ENCODE peak calls at places on chromosomes 16 and 17, in eight cellular contexts. K is stomach, A is H9, I is IMR-90, S is epithelial cell of proximal tubule, F is OCI-LY7, N is AG04449, L is A673. D is an unnamed sample.
A peak's percentile ranks its signal among the peaks of the same experiment; 100 is the strongest.

GRCh38 chr17:42548070-42548837 is 4.5 kb upstream of the HSD17B1 start:
- DNase-seq in K (peak; percentile 94), A (peak; percentile 97), I (no peak), S (no peak), F (peak; percentile 84), N (no peak), L (peak; percentile 52), D (peak; percentile 76)

GRCh38 chr17:67194134-67194533 is 50.9 kb downstream of the HELZ start:
- DNase-seq in K (no peak), A (no peak), I (peak; percentile 81), S (peak; percentile 40), F (no peak), N (peak; percentile 69), L (no peak), D (peak; percentile 8)

GRCh38 chr17:47918003-47918402 is 22.0 kb downstream of the SP2 start:
- DNase-seq in K (no peak), A (no peak), I (no peak), S (no peak), F (no peak), N (no peak), L (no peak), D (no peak)

GRCh38 chr17:30300803-30301202 is 9.1 kb upstream of the BLMH start:
- DNase-seq in K (no peak), A (no peak), I (no peak), S (no peak), F (peak; percentile 55), N (no peak), L (no peak), D (no peak)

GRCh38 chr16:56671706-56672105 is 2.1 kb downstream of the MT1H start:
- DNase-seq in K (no peak), A (no peak), I (peak; percentile 44), S (no peak), F (no peak), N (no peak), L (no peak), D (no peak)

GRCh38 chr17:16352303-16352837 is 899 bp downstream of the CENPV start:
- DNase-seq in K (peak; percentile 48), A (peak; percentile 76), I (peak; percentile 30), S (no peak), F (peak; percentile 51), N (no peak), L (peak; percentile 69), D (peak; percentile 49)

GRCh38 chr16:89616576-89617437 is 3.4 kb downstream of the DPEP1 start:
- DNase-seq in K (no peak), A (no peak), I (no peak), S (no peak), F (no peak), N (no peak), L (peak; percentile 80), D (no peak)

GRCh38 chr16:28192811-28193529 is 18.8 kb downstream of the XPO6 start:
- DNase-seq in K (peak; percentile 42), A (no peak), I (no peak), S (no peak), F (peak; percentile 46), N (no peak), L (peak; percentile 77), D (no peak)

GRCh38 chr17:50423553-50424159 is 2.4 kb upstream of the ACSF2 start:
- DNase-seq in K (no peak), A (no peak), I (peak; percentile 91), S (no peak), F (peak; percentile 15), N (peak; percentile 83), L (peak; percentile 84), D (no peak)

GRCh38 chr16:57470683-57471082 is 8.2 kb downstream of the POLR2C start:
- DNase-seq in K (peak; percentile 84), A (peak; percentile 19), I (no peak), S (no peak), F (no peak), N (no peak), L (no peak), D (no peak)

GRCh38 chr16:85100265-85100664 is 12.0 kb downstream of the CIBAR2 start:
- DNase-seq in K (no peak), A (no peak), I (no peak), S (no peak), F (no peak), N (no peak), L (no peak), D (no peak)
- TF ChIP-seq CTCF in K (no peak), A (no peak), I (no peak), S (no peak), F (no peak), N (no peak), L (no peak), D (no peak)

DNA sequence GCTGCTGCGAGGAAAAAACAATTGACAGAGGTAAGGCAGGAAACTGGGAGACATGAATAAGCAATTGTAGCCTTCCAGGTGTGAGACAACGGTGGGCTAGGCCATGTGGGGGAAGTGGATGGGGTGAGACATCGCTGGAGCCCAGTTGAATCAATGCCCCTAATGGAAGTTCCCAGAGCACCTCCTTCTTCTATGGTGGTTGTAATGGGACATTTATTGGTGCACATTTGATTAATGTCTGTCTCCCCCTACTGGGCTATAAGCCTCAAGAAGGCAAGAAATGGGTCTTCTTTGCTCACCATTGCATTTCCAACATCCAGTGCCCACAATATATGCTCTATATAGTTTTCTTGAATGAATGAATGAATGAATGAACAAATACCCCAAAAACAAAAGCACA is 22.7 kb upstream of the CD300E start:
- DNase-seq in K (no peak), A (no peak), I (no peak), S (no peak), F (peak; percentile 61), N (no peak), L (peak; percentile 46), D (no peak)
- TF ChIP-seq CTCF in K (no peak), A (peak; percentile 61), I (peak; percentile 4), S (peak; percentile 62), F (peak; percentile 83), N (no peak), L (peak; percentile 51), D (no peak)

DNA sequence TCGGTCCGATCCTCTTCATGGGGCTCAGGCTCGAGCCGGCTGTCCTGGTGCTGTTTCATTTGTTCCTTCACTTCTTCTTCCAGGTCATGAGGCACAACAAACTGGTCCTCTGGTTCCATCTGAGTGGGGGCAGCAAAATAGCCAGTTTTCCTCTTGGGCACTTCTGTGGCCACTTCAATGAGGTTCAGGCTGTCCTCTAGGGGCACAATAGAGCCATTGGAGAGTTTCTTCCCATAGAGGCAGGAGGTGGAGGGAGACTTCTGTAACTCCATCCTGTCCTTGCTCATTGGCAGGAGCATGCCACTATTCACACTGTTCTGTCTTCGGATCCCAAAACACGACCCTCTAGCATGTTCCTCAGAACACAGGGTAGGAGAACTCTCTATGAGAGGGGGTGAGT is 22.9 kb downstream of the MARVELD3 start:
- DNase-seq in K (no peak), A (no peak), I (no peak), S (no peak), F (peak; percentile 5), N (no peak), L (peak; percentile 11), D (peak; percentile 23)
- TF ChIP-seq CTCF in K (no peak), A (peak; percentile 66), I (peak; percentile 20), S (peak; percentile 65), F (peak; percentile 63), N (peak; percentile 40), L (peak; percentile 45), D (no peak)

DNA sequence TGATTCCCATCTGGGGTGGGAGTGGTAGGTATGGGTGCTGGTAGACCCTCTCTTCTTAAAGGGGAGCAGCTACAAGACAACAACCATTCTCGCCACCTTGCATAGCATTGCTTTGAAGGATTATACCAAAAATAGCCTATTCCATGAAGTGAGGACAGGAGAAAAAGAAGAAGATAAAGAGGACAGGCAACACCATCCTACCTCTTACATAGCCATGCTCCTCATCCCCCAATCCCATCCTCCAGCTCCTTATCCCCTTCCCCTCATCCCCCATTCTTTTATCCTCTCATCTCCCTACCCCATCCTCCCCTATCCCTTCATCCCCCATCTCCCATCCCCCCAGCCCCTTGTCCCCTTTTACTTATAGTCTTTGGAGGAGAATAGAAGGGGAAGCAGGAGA is 29.1 kb downstream of the CCDC182 start:
- DNase-seq in K (no peak), A (no peak), I (no peak), S (no peak), F (no peak), N (no peak), L (no peak), D (no peak)
- TF ChIP-seq CTCF in K (no peak), A (no peak), I (no peak), S (no peak), F (no peak), N (no peak), L (no peak), D (no peak)

DNA sequence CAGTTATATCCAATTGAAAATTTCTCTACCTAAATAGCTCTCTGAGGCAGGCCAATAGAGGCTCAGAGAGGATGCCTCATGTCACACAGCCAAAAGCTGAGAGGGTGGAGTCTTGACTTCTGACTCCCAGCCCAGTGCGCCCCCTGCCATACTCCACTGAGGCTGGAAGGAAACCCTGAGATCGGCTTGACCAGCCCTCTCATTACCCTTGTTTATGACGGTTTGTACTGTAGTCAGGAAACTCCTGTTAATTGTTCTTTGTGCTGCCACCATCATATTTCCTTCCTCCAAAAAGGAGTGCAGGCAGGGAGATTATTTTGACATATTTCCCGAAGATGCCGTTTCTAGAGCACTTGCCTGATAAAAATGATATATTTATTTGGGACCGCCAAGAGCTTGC is 107.9 kb downstream of the AIPL1 start:
- DNase-seq in K (no peak), A (peak; percentile 76), I (no peak), S (no peak), F (peak; percentile 4), N (no peak), L (peak; percentile 21), D (peak; percentile 69)
- TF ChIP-seq CTCF in K (no peak), A (peak; percentile 43), I (no peak), S (peak; percentile 6), F (peak; percentile 22), N (no peak), L (no peak), D (no peak)

GRCh38 chr16:78684655-78685400 is 585.4 kb downstream of the WWOX start:
- DNase-seq in K (no peak), A (no peak), I (no peak), S (no peak), F (no peak), N (no peak), L (no peak), D (no peak)
- TF ChIP-seq CTCF in K (no peak), A (no peak), I (no peak), S (no peak), F (no peak), N (no peak), L (no peak), D (no peak)

DNA sequence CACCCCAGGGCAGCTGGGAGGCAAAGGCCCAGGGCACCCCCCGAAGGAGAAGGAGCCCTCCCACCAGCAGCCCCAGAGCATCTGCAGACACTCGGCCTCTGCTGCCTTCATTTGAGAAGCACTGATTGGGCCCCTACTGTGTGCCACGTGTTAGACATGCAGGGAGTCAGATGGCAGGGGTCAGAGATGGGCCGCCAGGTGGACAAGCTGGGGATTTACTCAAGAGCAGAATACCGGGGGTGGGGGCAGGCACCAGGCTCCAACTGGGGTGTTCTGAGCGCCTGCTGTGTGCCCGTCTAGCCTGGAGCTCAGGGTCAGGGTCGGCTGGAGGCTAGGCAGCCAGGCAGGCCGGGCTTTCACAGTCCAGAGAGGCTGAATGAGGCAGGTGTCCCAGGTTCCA is 18.7 kb downstream of the TPSG1 start:
- DNase-seq in K (no peak), A (peak; percentile 41), I (no peak), S (no peak), F (no peak), N (no peak), L (no peak), D (no peak)
- TF ChIP-seq CTCF in K (no peak), A (peak; percentile 21), I (no peak), S (no peak), F (no peak), N (no peak), L (no peak), D (peak; percentile 27)